ENCODE peak calls at places on chromosome 19, in nine cellular contexts. M is GM23338, P is HCT116, E is GM23248, U is neural progenitor cell, T is MM.1S, L is OCI-LY7, W is PC-3, N is SK-N-SH. C is an unnamed sample.

GRCh38 chr19:6138066-6138465 is 2.6 kb downstream of the ACSBG2 start:
- DNase-seq in U (no peak), M (no peak), L (no peak), E (peak), N (peak), P (no peak), T (no peak), W (no peak), C (peak)

GRCh38 chr19:30065680-30066606 is 123.9 kb downstream of the URI1 start:
- DNase-seq in U (no peak), T (no peak), P (no peak), E (no peak), L (no peak), W (no peak), M (no peak), N (peak), C (no peak)

GRCh38 chr19:33260628-33261418 is 35.2 kb upstream of the SLC7A10 start:
- DNase-seq in M (no peak), T (no peak), W (no peak), L (no peak), N (no peak), E (no peak), P (no peak), U (no peak), C (no peak)

GRCh38 chr19:12913871-12914690 is 5.0 kb downstream of the SYCE2 start:
- DNase-seq in T (peak), N (no peak), P (no peak), L (peak), M (no peak), W (no peak), U (peak), E (peak), C (no peak)

GRCh38 chr19:38769635-38770211 is 3.6 kb downstream of the LGALS7 start:
- DNase-seq in N (peak), T (peak), M (peak), L (peak), E (peak), U (peak), P (peak), W (no peak), C (peak)

GRCh38 chr19:36266375-36266961 is 51.6 kb downstream of the ZNF146 start:
- DNase-seq in T (no peak), L (no peak), U (no peak), W (no peak), N (no peak), P (no peak), E (no peak), M (no peak), C (no peak)

GRCh38 chr19:6220385-6221191 is 59.2 kb downstream of the MLLT1 start:
- DNase-seq in P (no peak), N (no peak), E (peak), W (no peak), T (no peak), L (no peak), U (no peak), M (no peak), C (no peak)

GRCh38 chr19:22735911-22736645 is 47.9 kb downstream of the ZNF99 start:
- DNase-seq in E (no peak), L (no peak), W (no peak), M (no peak), N (no peak), P (no peak), U (no peak), T (no peak), C (no peak)

GRCh38 chr19:28710278-28710677 is 502.7 kb downstream of the UQCRFS1 start:
- DNase-seq in T (peak), U (peak), E (peak), L (peak), W (peak), M (peak), N (peak), P (peak), C (peak)

GRCh38 chr19:13981467-13981866 is 24.7 kb downstream of the RFX1 start:
- DNase-seq in E (no peak), U (no peak), P (no peak), L (no peak), T (no peak), W (no peak), N (no peak), M (no peak), C (no peak)

GRCh38 chr19:23999821-24000610 is 85.3 kb downstream of the ZNF726 start:
- DNase-seq in W (no peak), M (no peak), L (no peak), P (no peak), U (no peak), E (no peak), N (no peak), T (no peak), C (no peak)

GRCh38 chr19:4304509-4305252 is at the start of gene FSD1:
- DNase-seq in U (peak), M (peak), E (peak), L (peak), T (no peak), P (no peak), N (peak), W (peak), C (peak)

GRCh38 chr19:56118666-56119584 is 2.2 kb downstream of the ZNF787 start:
- DNase-seq in U (no peak), N (no peak), E (peak), L (no peak), M (no peak), W (no peak), P (no peak), T (no peak), C (no peak)

GRCh38 chr19:19670070-19670551 is 1.5 kb downstream of the ZNF101 start:
- DNase-seq in W (no peak), L (no peak), T (no peak), P (no peak), E (peak), N (no peak), M (peak), U (peak), C (no peak)

GRCh38 chr19:8924283-8924682 is 85.9 kb downstream of the MUC16 start:
- DNase-seq in E (no peak), N (no peak), W (no peak), M (no peak), U (no peak), L (no peak), P (no peak), T (no peak), C (no peak)

GRCh38 chr19:14150041-14150769 is 13.8 kb upstream of the ASF1B start:
- DNase-seq in T (no peak), L (no peak), N (peak), U (no peak), E (no peak), M (peak), W (no peak), P (no peak), C (no peak)

GRCh38 chr19:13623686-13624405 is 117.6 kb upstream of the CACNA1A start:
- DNase-seq in P (no peak), N (no peak), W (no peak), E (peak), U (no peak), T (no peak), L (no peak), M (peak), C (no peak)

GRCh38 chr19:39341122-39341719 is 1.0 kb upstream of the SAMD4B start:
- DNase-seq in W (peak), T (peak), E (peak), N (peak), M (peak), U (peak), L (peak), P (no peak), C (peak)

GRCh38 chr19:43754562-43755255 is at the start of gene SMG9:
- DNase-seq in L (peak), N (peak), P (peak), T (peak), M (peak), U (peak), E (peak), W (peak), C (peak)

GRCh38 chr19:43751466-43752220 is 3.1 kb downstream of the SMG9 start:
- DNase-seq in W (peak), M (no peak), P (no peak), T (no peak), E (peak), U (no peak), N (no peak), L (no peak), C (no peak)

GRCh38 chr19:43749898-43750297 is 4.9 kb downstream of the SMG9 start:
- DNase-seq in E (no peak), T (no peak), U (no peak), W (no peak), L (no peak), N (no peak), P (no peak), M (no peak), C (no peak)

GRCh38 chr19:43754312-43754561 is 525 bp downstream of the SMG9 start:
- DNase-seq in M (no peak), U (no peak), T (no peak), N (no peak), W (no peak), P (no peak), E (no peak), L (no peak), C (no peak)

DNA sequence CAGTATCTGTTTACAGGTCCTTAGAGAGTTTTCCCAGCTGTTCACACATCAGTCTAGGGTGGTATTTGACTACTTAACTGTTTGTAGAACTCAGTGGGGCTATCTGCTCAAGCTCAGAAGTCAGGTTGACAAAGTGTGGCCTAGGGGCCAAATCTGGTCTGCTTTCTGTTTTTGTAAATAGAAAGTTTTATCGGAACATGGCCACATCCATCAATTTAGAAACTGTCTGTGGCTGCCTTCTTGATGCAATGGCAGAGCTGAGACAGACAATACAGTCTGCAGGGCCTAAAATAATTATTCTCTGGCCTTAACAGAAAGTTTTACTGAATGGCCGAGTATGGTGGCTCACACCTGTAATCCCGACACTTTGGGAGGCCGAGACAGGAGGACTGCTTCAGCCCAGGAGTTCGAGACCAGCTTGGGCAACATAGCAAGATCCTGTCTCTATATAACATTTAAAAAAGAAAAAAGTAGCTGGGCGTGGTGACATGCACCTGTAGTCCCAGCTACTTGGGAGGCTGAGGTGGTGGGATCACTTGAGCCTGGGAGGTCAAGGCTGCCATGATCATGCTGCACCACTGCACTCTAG is 2.4 kb downstream of the SMG9 start:
- DNase-seq in M (no peak), L (no peak), E (no peak), P (no peak), U (no peak), N (no peak), T (no peak), W (no peak), C (no peak)
- H3K4me2 ChIP-seq in M (no peak), L (peak), E (peak), P (peak), U (no peak), N (peak), T (no peak), W (peak), C (no peak)

DNA sequence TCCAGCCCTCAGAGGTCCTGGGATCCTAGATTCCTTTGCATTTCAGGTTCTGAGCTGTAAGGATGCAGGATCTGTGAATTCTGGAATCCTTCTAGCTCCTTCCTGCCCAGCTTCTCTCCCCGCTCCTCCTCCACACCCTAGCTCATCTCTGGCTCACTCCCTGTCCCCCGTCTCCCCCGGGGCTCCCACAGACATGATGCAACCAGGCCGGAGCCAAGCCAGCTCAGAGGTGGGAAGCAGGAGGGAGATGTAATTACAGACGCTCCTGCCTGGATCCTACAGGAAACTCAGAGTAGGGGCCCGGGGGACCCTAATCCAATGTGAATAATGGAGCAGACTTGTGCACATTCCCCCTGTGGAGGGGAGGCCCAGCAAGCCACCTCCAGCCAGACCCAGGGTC is 4.5 kb downstream of the GNG8 start:
- DNase-seq in N (no peak), W (no peak), P (no peak), E (peak), U (no peak), M (peak), T (no peak), L (no peak), C (no peak)
- TF ChIP-seq EZH2phosphoT487 in N (no peak), W (no peak), P (no peak), E (no peak), U (no peak), M (no peak), T (no peak), L (no peak), C (no peak)

DNA sequence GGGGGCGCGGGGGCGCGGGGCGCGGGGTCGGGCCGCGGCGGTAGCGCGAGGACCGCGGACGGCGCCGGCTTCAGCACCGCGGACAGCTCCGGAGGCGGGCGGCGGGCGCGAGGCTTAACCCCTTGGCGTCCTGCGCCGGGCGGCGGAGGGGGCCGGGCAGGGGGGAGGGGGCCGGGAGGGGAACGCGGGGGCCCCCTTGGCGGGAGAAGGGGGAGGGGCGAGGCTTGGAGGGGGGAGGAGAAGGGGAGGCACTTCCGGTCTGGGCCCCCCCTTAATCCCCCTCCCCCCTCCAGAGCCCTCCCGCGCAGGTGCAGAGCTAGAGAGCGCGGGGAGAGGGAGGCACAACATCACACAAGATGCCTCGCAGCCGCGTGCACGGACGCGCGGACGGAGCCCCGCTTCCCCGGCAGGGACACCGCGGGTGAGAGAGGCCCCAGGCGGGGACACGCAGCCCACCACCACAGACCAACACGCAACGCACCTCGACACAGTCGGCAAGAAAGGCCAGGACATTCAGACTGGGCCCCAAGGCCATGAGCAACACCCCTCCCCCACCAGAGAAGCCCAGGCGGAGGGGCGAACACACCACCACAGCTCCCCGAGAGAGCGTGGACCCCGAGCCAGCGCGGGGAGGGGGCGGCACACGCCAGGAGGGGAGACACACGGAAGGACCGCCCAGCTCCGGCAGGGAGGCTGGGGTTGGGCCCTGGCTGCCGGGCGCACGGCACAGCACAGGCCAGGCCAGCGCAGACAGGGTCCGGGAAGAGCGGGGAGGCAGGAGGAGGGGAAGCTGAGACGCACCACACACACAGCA is 24.1 kb downstream of the SHANK1 start:
- DNase-seq in W (no peak), U (peak), E (peak), N (peak), M (peak), P (no peak), T (no peak), L (no peak), C (peak)
- H3K4me3 ChIP-seq in W (no peak), U (peak), E (no peak), N (peak), M (peak), P (no peak), T (no peak), L (no peak), C (no peak)

GRCh38 chr19:11187409-11187808 is 9.9 kb downstream of the KANK2 start:
- DNase-seq in U (no peak), W (no peak), E (no peak), P (no peak), L (no peak), T (no peak), N (no peak), M (no peak), C (no peak)

GRCh38 chr19:11191934-11192333 is 5.4 kb downstream of the KANK2 start:
- DNase-seq in U (no peak), L (peak), N (no peak), M (no peak), P (no peak), T (no peak), E (no peak), W (no peak), C (no peak)

GRCh38 chr19:11191273-11191755 is 6.0 kb downstream of the KANK2 start:
- DNase-seq in M (peak), W (peak), N (peak), T (no peak), P (no peak), L (peak), U (no peak), E (peak), C (no peak)

GRCh38 chr19:11192957-11193939 is 4.1 kb downstream of the KANK2 start:
- DNase-seq in E (no peak), T (no peak), U (no peak), M (no peak), L (no peak), N (no peak), W (no peak), P (no peak), C (no peak)

DNA sequence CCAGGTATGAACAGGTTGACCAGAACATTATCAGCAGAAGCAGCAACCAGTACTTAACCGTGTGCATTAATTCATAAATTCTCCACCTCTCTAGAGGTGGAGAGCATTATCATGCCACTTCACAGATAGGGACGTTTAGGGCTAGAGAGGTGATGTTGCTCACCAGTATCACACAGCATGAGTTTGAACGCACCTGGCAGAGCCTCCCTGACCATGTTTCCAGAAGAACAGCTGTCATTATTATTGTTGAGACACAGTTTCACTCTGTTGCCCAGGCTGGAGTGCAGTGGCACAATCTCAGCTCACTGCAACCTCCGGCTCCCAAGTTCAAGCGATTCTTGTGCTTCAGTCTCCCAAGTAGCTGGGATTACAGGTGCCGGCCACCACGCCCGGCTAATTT is 6.8 kb downstream of the KANK2 start:
- DNase-seq in U (no peak), E (no peak), L (peak), P (no peak), N (no peak), W (no peak), T (no peak), M (no peak), C (no peak)
- H3K4me2 ChIP-seq in U (no peak), E (no peak), L (peak), P (no peak), N (peak), W (no peak), T (no peak), M (no peak), C (peak)

GRCh38 chr19:15584095-15584494 is 30.9 kb upstream of the CYP4F8 start:
- DNase-seq in W (no peak), T (no peak), L (no peak), E (no peak), U (no peak), M (no peak), P (no peak), N (no peak), C (no peak)

GRCh38 chr19:15584541-15585115 is 30.4 kb upstream of the CYP4F8 start:
- DNase-seq in U (peak), N (peak), T (peak), E (peak), L (peak), P (peak), M (peak), W (peak), C (peak)

GRCh38 chr19:15587663-15588062 is 27.4 kb upstream of the CYP4F8 start:
- DNase-seq in T (no peak), U (no peak), N (no peak), E (no peak), L (no peak), W (no peak), M (no peak), P (no peak), C (no peak)

GRCh38 chr19:15583346-15583745 is 31.7 kb upstream of the CYP4F8 start:
- DNase-seq in E (no peak), L (no peak), W (no peak), N (no peak), T (no peak), P (no peak), U (no peak), M (no peak), C (no peak)
- TF ChIP-seq EZH2phosphoT487 in E (no peak), L (no peak), W (no peak), N (no peak), T (no peak), P (no peak), U (no peak), M (no peak), C (no peak)

GRCh38 chr19:1232652-1233360 is 5.0 kb downstream of the CBARP start:
- DNase-seq in P (no peak), U (no peak), W (peak), T (no peak), M (no peak), E (peak), L (no peak), N (no peak), C (peak)
- H3K4me3 ChIP-seq in P (no peak), U (no peak), W (no peak), T (no peak), M (no peak), E (no peak), L (no peak), N (no peak), C (no peak)

GRCh38 chr19:35107541-35107939 is 8.1 kb upstream of the FXYD3 start:
- DNase-seq in E (peak), M (no peak), U (no peak), W (peak), N (no peak), P (peak), L (no peak), T (no peak), C (no peak)
- H3K4me2 ChIP-seq in E (no peak), M (no peak), U (no peak), W (peak), N (no peak), P (peak), L (no peak), T (no peak), C (no peak)

GRCh38 chr19:51025401-51025800 is 1.0 kb downstream of the KLK11 start:
- DNase-seq in P (no peak), U (no peak), W (no peak), M (no peak), T (no peak), E (no peak), N (peak), L (no peak), C (no peak)

GRCh38 chr19:51024924-51025323 is 1.5 kb downstream of the KLK11 start:
- DNase-seq in T (no peak), U (no peak), E (no peak), N (no peak), L (no peak), M (no peak), W (no peak), P (no peak), C (no peak)

GRCh38 chr19:51027126-51027806 is 850 bp upstream of the KLK11 start:
- DNase-seq in W (no peak), T (no peak), M (no peak), N (peak), U (no peak), L (no peak), P (no peak), E (no peak), C (no peak)

GRCh38 chr19:51026554-51026831 is at the start of gene KLK11:
- DNase-seq in P (no peak), N (no peak), M (no peak), E (no peak), L (no peak), W (peak), T (no peak), U (no peak), C (no peak)

GRCh38 chr19:51025809-51026553 is 435 bp downstream of the KLK11 start:
- DNase-seq in P (no peak), L (no peak), W (no peak), E (no peak), M (no peak), U (no peak), N (peak), T (no peak), C (no peak)
- TF ChIP-seq EZH2phosphoT487 in P (no peak), L (no peak), W (no peak), E (no peak), M (no peak), U (no peak), N (no peak), T (no peak), C (no peak)